ENCODE peak calls at places on chromosomes 4 and X, in four cellular contexts. U, A, M and H are unnamed samples.

GRCh38 chr4:8913858-8914460 is 42.3 kb upstream of the HMX1 start:
- DNase-seq in U (peak; percentile 23), A (no peak), M (no peak), H (no peak)

GRCh38 chrX:51332188-51332942 is at the start of gene NUDT10:
- DNase-seq in U (peak; percentile 81), A (peak; percentile 33), M (no peak), H (peak; percentile 44)

GRCh38 chr4:38504396-38504715 is 159.6 kb upstream of the KLF3 start:
- DNase-seq in U (no peak), A (no peak), M (no peak), H (no peak)

GRCh38 chrX:10017866-10018265 is 50.7 kb downstream of the CLDN34 start:
- DNase-seq in U (no peak), A (peak; percentile 56), M (peak; percentile 65), H (peak; percentile 64)

GRCh38 chr4:106816501-106816900 is 219.6 kb downstream of the DKK2 start:
- DNase-seq in U (no peak), A (no peak), M (no peak), H (peak; percentile 68)

GRCh38 chr4:102760645-102761477 is at the start of gene MANBA:
- DNase-seq in U (peak; percentile 94), A (peak; percentile 70), M (peak; percentile 56), H (peak; percentile 93)

GRCh38 chr4:34181311-34181808 is 2063.0 kb downstream of the ARAP2 start:
- DNase-seq in U (no peak), A (peak; percentile 81), M (peak; percentile 80), H (peak; percentile 77)

GRCh38 chr4:141375855-141376254 is 155.2 kb downstream of the ZNF330 start:
- DNase-seq in U (peak; percentile 17), A (peak; percentile 88), M (peak; percentile 65), H (peak; percentile 77)

GRCh38 chr4:185721949-185722316 is 90.1 kb downstream of the SORBS2 start:
- DNase-seq in U (no peak), A (peak; percentile 78), M (no peak), H (peak; percentile 77)

GRCh38 chr4:93960916-93961315 is 132.4 kb downstream of the ATOH1 start:
- DNase-seq in U (no peak), A (no peak), M (no peak), H (no peak)

GRCh38 chrX:154836163-154836562 is 1.7 kb upstream of the SMIM9 start:
- DNase-seq in U (no peak), A (no peak), M (no peak), H (no peak)

GRCh38 chrX:46637937-46638336 is 64.4 kb downstream of the CHST7 start:
- DNase-seq in U (no peak), A (no peak), M (no peak), H (no peak)

DNA sequence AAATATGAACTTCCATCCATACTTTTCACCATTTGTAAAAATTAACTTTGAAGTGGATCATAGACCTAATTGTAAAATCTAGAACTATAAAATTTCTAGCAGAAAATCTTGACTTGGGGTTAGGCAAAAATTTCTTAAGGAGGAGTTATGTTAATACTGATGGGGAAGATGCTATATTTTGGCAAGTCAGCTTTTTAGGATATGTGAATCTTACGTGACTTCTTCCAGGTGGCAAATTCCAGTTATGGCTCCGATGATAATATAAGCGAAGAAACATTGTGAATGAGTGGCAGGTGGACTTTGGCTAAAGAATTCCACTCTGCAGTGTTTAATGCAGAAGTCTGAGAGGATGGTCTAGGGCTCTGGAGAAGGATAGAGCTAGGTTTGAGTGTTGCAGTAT is 1.5 kb downstream of the PRPS2 start:
- DNase-seq in U (no peak), A (no peak), M (no peak), H (no peak)
- H3K9ac ChIP-seq in U (no peak overlapping the region), A (no peak overlapping the region), M (peak overlapping the region; percentile 77), H (no peak overlapping the region)

DNA sequence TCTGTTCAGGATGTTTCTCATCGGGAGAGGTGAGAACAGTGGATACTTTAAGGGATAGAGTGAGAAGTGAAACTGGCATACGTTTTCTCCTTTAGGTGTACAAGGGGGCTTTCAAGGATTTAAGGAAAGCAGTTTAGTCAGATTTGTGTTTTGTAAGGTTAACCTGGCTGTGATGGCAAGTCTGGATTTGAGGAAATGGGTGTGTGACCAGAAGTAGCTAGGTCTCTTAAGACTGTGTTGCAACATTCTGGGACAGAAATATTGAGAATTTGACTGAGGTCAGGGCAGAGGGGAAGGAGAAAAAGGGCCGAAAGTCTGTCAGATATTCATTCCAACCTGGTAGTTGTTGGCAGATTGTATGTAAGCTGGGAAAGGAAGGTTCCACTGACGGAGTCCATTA is 10.4 kb upstream of the GABRE start:
- DNase-seq in U (no peak), A (no peak), M (no peak), H (peak; percentile 22)
- H3K4me1 ChIP-seq in U (peaks cover 22% of the 10 kb centered on the region), A (peaks cover 3% of the 10 kb centered on the region), M (peaks cover 49% of the 10 kb centered on the region), H (peaks cover 48% of the 10 kb centered on the region)

GRCh38 chrX:15601932-15602331 is 1.2 kb upstream of the ACE2 start:
- DNase-seq in U (no peak), A (no peak), M (no peak), H (no peak)

GRCh38 chrX:15600745-15601144 is at the start of gene ACE2:
- DNase-seq in U (no peak), A (no peak), M (no peak), H (no peak)

GRCh38 chrX:15602761-15603160 is 2.0 kb upstream of the ACE2 start:
- DNase-seq in U (no peak), A (no peak), M (no peak), H (no peak)

GRCh38 chrX:15598031-15598430 is 2.7 kb downstream of the ACE2 start:
- DNase-seq in U (no peak), A (no peak), M (no peak), H (no peak)

DNA sequence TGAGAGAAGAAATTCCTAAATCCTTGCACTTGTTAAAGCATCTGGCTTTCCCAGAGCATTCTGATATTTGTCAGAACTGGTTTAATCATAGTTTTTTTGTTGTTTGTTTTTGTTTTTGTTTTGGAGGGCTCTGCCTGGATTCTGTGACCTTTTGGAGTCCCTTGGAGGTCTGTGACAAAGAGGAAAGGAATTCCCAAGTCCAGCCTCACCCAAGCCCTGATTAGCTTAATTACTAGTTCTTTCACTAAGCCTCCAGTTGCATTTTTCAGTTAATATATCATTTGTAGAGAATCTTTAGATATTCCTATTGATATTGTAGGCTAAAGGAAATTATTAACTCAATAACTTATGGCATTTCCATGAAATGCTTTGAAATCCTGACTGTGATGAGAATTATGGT is 689 bp downstream of the ACE2 start:
- DNase-seq in U (no peak), A (no peak), M (no peak), H (no peak)
- H3K27me3 ChIP-seq in U (no peaks in the 10 kb centered on the region), A (no peaks in the 10 kb centered on the region), M (no peaks in the 10 kb centered on the region), H (peaks cover 19% of the 10 kb centered on the region)

DNA sequence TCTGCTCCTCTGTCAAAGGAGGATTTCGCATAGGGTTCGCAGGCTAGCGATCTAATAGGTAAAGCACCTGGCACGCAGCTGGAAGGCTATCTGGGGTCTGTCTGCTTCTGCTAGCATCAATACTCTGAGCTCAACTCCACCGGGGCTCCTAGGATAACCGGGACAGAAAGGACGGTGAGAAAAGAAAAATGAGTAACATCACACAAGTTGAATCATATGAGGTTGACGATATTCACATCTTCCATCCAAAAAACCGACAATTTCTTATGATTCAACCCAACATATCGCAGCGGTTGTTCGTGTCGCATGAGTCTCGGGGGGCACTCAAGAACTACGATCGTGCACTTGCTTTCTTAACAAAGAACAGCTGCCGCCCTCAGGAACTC is 1.8 kb downstream of the PROM1 start:
- DNase-seq in U (peak; percentile 27), A (no peak), M (no peak), H (no peak)
- H3K9ac ChIP-seq in U (no peak overlapping the region), A (no peak overlapping the region), M (no peak overlapping the region), H (no peak overlapping the region)